ENCODE peak calls at places on chromosomes 6 and 20, in four cellular contexts. U, V, C and E are unnamed samples.

GRCh38 chr6:165732696-165733486 is 69.8 kb upstream of the PDE10A start:
- DNase-seq in U (no peak), V (no peak), C (no peak), E (no peak)

GRCh38 chr6:107731422-107732319 is 92.4 kb downstream of the SCML4 start:
- DNase-seq in U (no peak), V (no peak), C (no peak), E (no peak)

GRCh38 chr6:43834528-43835145 is 64.6 kb downstream of the VEGFA start:
- DNase-seq in U (no peak), V (no peak), C (no peak), E (no peak)

GRCh38 chr6:106972500-106972899 is 2.0 kb downstream of the CD24 start:
- DNase-seq in U (no peak), V (no peak), C (no peak), E (no peak)

GRCh38 chr6:156595481-156595880 is 181.7 kb upstream of the ARID1B start:
- DNase-seq in U (no peak), V (no peak), C (no peak), E (no peak)

GRCh38 chr6:48486876-48487275 is 375.9 kb upstream of the PTCHD4 start:
- DNase-seq in U (no peak), V (no peak), C (no peak), E (no peak)

GRCh38 chr6:32551410-32551809 is 21.3 kb upstream of the HLA-DRB5 start:
- DNase-seq in U (no peak), V (no peak), C (no peak), E (no peak)

GRCh38 chr6:98343004-98343403 is 491.4 kb upstream of the POU3F2 start:
- DNase-seq in U (no peak), V (no peak), C (no peak), E (no peak)

GRCh38 chr6:168432196-168432595 is 8.8 kb upstream of the SMOC2 start:
- DNase-seq in U (no peak), V (no peak), C (no peak), E (no peak)

GRCh38 chr6:49841424-49841823 is 24.9 kb downstream of the CRISP1 start:
- DNase-seq in U (no peak), V (no peak), C (no peak), E (no peak)

GRCh38 chr6:168415149-168415992 is 25.6 kb upstream of the SMOC2 start:
- DNase-seq in U (no peak), V (peak), C (no peak), E (no peak)

GRCh38 chr6:107511410-107512070 is 21.6 kb downstream of the SOBP start:
- DNase-seq in U (no peak), V (no peak), C (no peak), E (peak)

GRCh38 chr20:40982415-40983145 is 46.0 kb upstream of the TOP1 start:
- DNase-seq in U (no peak), V (no peak), C (no peak), E (peak)

GRCh38 chr20:38957915-38958485 is 4.1 kb upstream of the DHX35 start:
- DNase-seq in U (no peak), V (no peak), C (no peak), E (no peak)

GRCh38 chr6:157528931-157529653 is 148.1 kb downstream of the ZDHHC14 start:
- DNase-seq in U (no peak), V (no peak), C (no peak), E (no peak)

DNA sequence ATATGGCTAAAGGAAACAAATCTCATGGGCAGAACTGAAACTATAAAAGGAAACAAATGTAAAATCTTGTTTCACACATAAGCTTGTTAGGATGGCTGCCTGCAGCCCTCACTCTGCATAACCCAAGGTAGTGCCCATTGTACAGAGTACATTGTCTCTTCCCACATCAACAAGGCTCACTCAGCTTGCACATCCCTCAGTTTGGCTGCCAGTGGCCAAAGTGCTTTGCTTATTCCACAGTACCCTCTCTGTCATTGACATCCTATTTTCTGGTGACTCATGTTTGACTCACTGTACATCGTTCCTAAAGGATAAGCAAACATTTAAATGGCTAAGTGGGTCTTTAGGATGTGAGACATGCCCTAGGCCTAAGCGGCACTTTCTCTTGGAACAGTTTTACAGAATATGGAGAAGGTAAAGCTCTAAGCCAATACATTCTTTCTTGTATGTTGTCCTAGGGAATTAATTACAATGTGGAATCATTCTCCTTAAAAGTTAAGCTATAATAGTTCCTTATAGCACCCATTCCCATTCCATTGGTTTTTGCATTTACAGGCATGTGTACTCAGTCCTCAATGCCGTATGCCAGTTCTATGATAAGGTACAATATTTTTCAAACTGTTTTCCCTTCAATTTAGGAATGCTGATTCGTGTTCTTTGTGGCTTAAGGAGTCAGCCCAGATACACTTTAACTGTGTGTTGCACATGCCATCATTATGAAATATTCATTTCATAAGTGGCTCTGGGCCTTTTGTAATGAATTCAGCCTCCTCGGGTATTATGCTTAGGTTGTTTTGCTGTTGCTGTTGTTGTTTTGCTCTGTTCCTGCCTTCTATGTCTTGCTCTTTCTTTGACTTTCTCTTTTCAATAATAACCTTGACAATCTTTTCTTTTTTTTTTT is 5.5 kb downstream of the ANKEF1 start:
- DNase-seq in U (no peak), V (no peak), C (no peak), E (no peak)
- TF ChIP-seq POLR2AphosphoS5 in U (no peak), V (no peak), C (no peak), E (no peak)

GRCh38 chr6:29949934-29950333 is 7.6 kb downstream of the HLA-A start:
- DNase-seq in U (no peak), V (no peak), C (no peak), E (no peak)

GRCh38 chr6:29946787-29947186 is 4.5 kb downstream of the HLA-A start:
- DNase-seq in U (no peak), V (no peak), C (no peak), E (no peak)

GRCh38 chr6:29947292-29947980 is 5.1 kb downstream of the HLA-A start:
- DNase-seq in U (no peak), V (no peak), C (no peak), E (no peak)

GRCh38 chr6:29946380-29946779 is 4.0 kb downstream of the HLA-A start:
- DNase-seq in U (no peak), V (no peak), C (no peak), E (no peak)

GRCh38 chr6:29948277-29948676 is 5.9 kb downstream of the HLA-A start:
- DNase-seq in U (no peak), V (no peak), C (no peak), E (no peak)
- TF ChIP-seq POLR2AphosphoS5 in U (no peak), V (no peak), C (peak), E (no peak)

GRCh38 chr20:33686008-33686983 is at the start of gene E2F1:
- DNase-seq in U (peak), V (peak), C (peak), E (peak)
- TF ChIP-seq POLR2AphosphoS5 in U (peak), V (no peak), C (peak), E (no peak)

DNA sequence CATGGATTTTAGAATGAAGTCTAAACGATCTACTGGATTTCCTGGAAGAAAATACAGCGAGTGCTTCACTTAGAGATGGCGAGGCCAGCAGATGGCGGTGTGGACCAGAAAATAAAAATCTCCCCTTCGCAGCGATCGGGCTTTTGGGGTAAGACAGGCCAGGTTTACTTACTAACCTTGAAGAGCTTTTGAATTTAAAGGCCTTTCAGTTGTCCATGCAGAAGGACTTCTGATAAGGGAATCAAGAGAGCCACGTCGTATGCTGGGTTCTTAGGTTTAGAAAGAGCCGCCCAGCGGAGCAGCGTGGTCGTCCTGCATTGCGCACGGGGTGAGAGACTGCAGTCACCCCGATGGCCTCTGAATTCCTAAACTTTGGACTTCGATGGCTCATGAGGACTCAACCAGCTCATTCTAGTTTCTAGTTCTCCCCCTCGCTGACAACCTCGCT is 125.2 kb upstream of the RALGAPA2 start:
- DNase-seq in U (peak), V (no peak), C (no peak), E (no peak)
- TF ChIP-seq POLR2AphosphoS5 in U (no peak), V (no peak), C (no peak), E (no peak)

GRCh38 chr6:166925141-166925996 is 31.0 kb downstream of the RNASET2 start:
- DNase-seq in U (no peak), V (no peak), C (peak), E (no peak)
- TF ChIP-seq POLR2AphosphoS5 in U (no peak), V (no peak), C (peak), E (no peak)

GRCh38 chr6:41277644-41278043 is 8.8 kb downstream of the TREM1 start:
- DNase-seq in U (no peak), V (no peak), C (no peak), E (no peak)

GRCh38 chr6:41275489-41275888 is 11.0 kb downstream of the TREM1 start:
- DNase-seq in U (no peak), V (no peak), C (no peak), E (no peak)

GRCh38 chr6:41280658-41281057 is 5.8 kb downstream of the TREM1 start:
- DNase-seq in U (no peak), V (no peak), C (no peak), E (no peak)

GRCh38 chr6:41274291-41274690 is 12.2 kb downstream of the TREM1 start:
- DNase-seq in U (no peak), V (no peak), C (no peak), E (no peak)

GRCh38 chr6:41278699-41279405 is 7.6 kb downstream of the TREM1 start:
- DNase-seq in U (peak), V (no peak), C (peak), E (no peak)
- TF ChIP-seq POLR2AphosphoS5 in U (peak), V (no peak), C (no peak), E (no peak)